ENCODE peak calls at places on chromosomes 11 and 22, in nine cellular contexts. B is HCT116, E is Panc1, V is A549, D is GM23338, X is HL-60, H is K562, A is HepG2, W is SK-N-SH. N is an unnamed sample.

GRCh38 chr11:27505781-27506180 is 788 bp downstream of the LIN7C start:
- DNase-seq in B (no peak), E (no peak), V (no peak), D (peak), X (no peak), H (no peak), A (peak), W (no peak), N (no peak)

GRCh38 chr11:129331871-129332274 is 43.8 kb upstream of the BARX2 start:
- DNase-seq in B (peak), E (peak), V (peak), D (peak), X (peak), H (peak), A (peak), W (peak), N (peak)

GRCh38 chr22:38017272-38017920 is 33.0 kb upstream of the SOX10 start:
- DNase-seq in B (no peak), E (no peak), V (no peak), D (no peak), X (peak), H (peak), A (no peak), W (no peak), N (no peak)

GRCh38 chr22:25196326-25196725 is 3.3 kb upstream of the CRYBB3 start:
- DNase-seq in B (no peak), E (no peak), V (no peak), D (no peak), X (no peak), H (no peak), A (no peak), W (no peak), N (no peak)

GRCh38 chr11:102599642-102600261 is 25.4 kb downstream of the MMP20 start:
- DNase-seq in B (peak), E (peak), V (peak), D (no peak), X (no peak), H (peak), A (peak), W (no peak), N (no peak)

GRCh38 chr11:66043008-66043906 is 5.7 kb downstream of the GAL3ST3 start:
- DNase-seq in B (no peak), E (no peak), V (no peak), D (no peak), X (no peak), H (no peak), A (no peak), W (no peak), N (no peak)

GRCh38 chr22:30250713-30251267 is 4.2 kb upstream of the LIF start:
- DNase-seq in B (no peak), E (no peak), V (peak), D (no peak), X (no peak), H (no peak), A (no peak), W (peak), N (no peak)

GRCh38 chr11:113647856-113648255 is 58.3 kb downstream of the TMPRSS5 start:
- DNase-seq in B (no peak), E (no peak), V (no peak), D (no peak), X (no peak), H (no peak), A (no peak), W (no peak), N (no peak)

GRCh38 chr11:1652778-1653540 is 23.4 kb downstream of the KRTAP5-5 start:
- DNase-seq in B (no peak), E (no peak), V (peak), D (peak), X (peak), H (peak), A (peak), W (peak), N (no peak)

GRCh38 chr11:102269927-102270326 is 47.4 kb upstream of the BIRC3 start:
- DNase-seq in B (no peak), E (no peak), V (no peak), D (no peak), X (no peak), H (no peak), A (no peak), W (no peak), N (no peak)

GRCh38 chr11:35116762-35117588 is 22.0 kb upstream of the CD44 start:
- DNase-seq in B (no peak), E (no peak), V (no peak), D (no peak), X (no peak), H (no peak), A (no peak), W (no peak), N (no peak)

GRCh38 chr11:74749127-74749964 is 697 bp downstream of the RNF169 start:
- DNase-seq in B (peak), E (no peak), V (peak), D (peak), X (peak), H (peak), A (peak), W (peak), N (no peak)

GRCh38 chr11:57778318-57779037 is 16.9 kb downstream of the CTNND1 start:
- DNase-seq in B (peak), E (peak), V (peak), D (peak), X (no peak), H (peak), A (peak), W (peak), N (no peak)

GRCh38 chr11:28699701-28700100 is 591.5 kb downstream of the METTL15 start:
- DNase-seq in B (no peak), E (no peak), V (no peak), D (no peak), X (no peak), H (no peak), A (no peak), W (no peak), N (no peak)

GRCh38 chr22:21044931-21045584 is 688 bp upstream of the LRRC74B start:
- DNase-seq in B (no peak), E (no peak), V (no peak), D (peak), X (peak), H (peak), A (no peak), W (peak), N (no peak)

GRCh38 chr22:35437038-35437437 is 37.1 kb downstream of the MCM5 start:
- DNase-seq in B (peak), E (no peak), V (peak), D (peak), X (peak), H (peak), A (no peak), W (peak), N (no peak)

GRCh38 chr22:19287889-19288288 is 3.6 kb downstream of the CLTCL1 start:
- DNase-seq in B (no peak), E (no peak), V (peak), D (no peak), X (no peak), H (no peak), A (no peak), W (no peak), N (no peak)

GRCh38 chr22:44669725-44670027 is 32.3 kb upstream of the PRR5 start:
- DNase-seq in B (no peak), E (no peak), V (peak), D (peak), X (no peak), H (peak), A (no peak), W (peak), N (no peak)

GRCh38 chr22:25849514-25849913 is 107.5 kb downstream of the MYO18B start:
- DNase-seq in B (no peak), E (no peak), V (no peak), D (no peak), X (no peak), H (no peak), A (no peak), W (no peak), N (no peak)

GRCh38 chr11:128407962-128408361 is 179.4 kb downstream of the ETS1 start:
- DNase-seq in B (no peak), E (no peak), V (no peak), D (no peak), X (no peak), H (no peak), A (no peak), W (no peak), N (no peak)

GRCh38 chr11:128453444-128454336 is 133.7 kb downstream of the ETS1 start:
- DNase-seq in B (no peak), E (peak), V (no peak), D (no peak), X (no peak), H (no peak), A (no peak), W (no peak), N (no peak)

GRCh38 chr11:80165763-80166162 is 724.9 kb upstream of the TENM4 start:
- DNase-seq in B (no peak), E (no peak), V (no peak), D (no peak), X (no peak), H (no peak), A (no peak), W (no peak), N (no peak)

GRCh38 chr11:107898270-107898669 is 30.0 kb upstream of the RAB39A start:
- DNase-seq in B (peak), E (peak), V (peak), D (peak), X (peak), H (peak), A (peak), W (peak), N (peak)

GRCh38 chr22:50264946-50265669 is 3.6 kb upstream of the MAPK12 start:
- DNase-seq in B (no peak), E (no peak), V (no peak), D (no peak), X (no peak), H (no peak), A (no peak), W (no peak), N (no peak)

GRCh38 chr22:50261615-50262459 is at the start of gene MAPK12:
- DNase-seq in B (no peak), E (no peak), V (no peak), D (peak), X (no peak), H (peak), A (no peak), W (peak), N (no peak)

GRCh38 chr22:50262460-50262911 is 1.0 kb upstream of the MAPK12 start:
- DNase-seq in B (no peak), E (no peak), V (peak), D (no peak), X (no peak), H (peak), A (peak), W (no peak), N (no peak)

GRCh38 chr22:50262973-50263617 is 1.6 kb upstream of the MAPK12 start:
- DNase-seq in B (no peak), E (no peak), V (no peak), D (no peak), X (no peak), H (no peak), A (no peak), W (peak), N (no peak)

GRCh38 chr22:50264104-50264745 is 2.7 kb upstream of the MAPK12 start:
- DNase-seq in B (no peak), E (no peak), V (no peak), D (no peak), X (no peak), H (no peak), A (no peak), W (no peak), N (no peak)
- TF ChIP-seq REST in B (no peak), E (no peak), V (no peak), D (no peak), X (no peak), H (no peak), A (no peak), W (no peak), N (no peak)

GRCh38 chr11:119751281-119752060 is 22.5 kb upstream of the NECTIN1 start:
- DNase-seq in B (no peak), E (no peak), V (no peak), D (no peak), X (peak), H (no peak), A (no peak), W (no peak), N (peak)

GRCh38 chr11:119750056-119750455 is 21.1 kb upstream of the NECTIN1 start:
- DNase-seq in B (no peak), E (no peak), V (no peak), D (no peak), X (no peak), H (no peak), A (no peak), W (no peak), N (no peak)

GRCh38 chr11:119747868-119748660 is 19.1 kb upstream of the NECTIN1 start:
- DNase-seq in B (no peak), E (no peak), V (no peak), D (no peak), X (no peak), H (no peak), A (no peak), W (no peak), N (no peak)

GRCh38 chr11:119745776-119746535 is 17.0 kb upstream of the NECTIN1 start:
- DNase-seq in B (no peak), E (no peak), V (no peak), D (no peak), X (no peak), H (no peak), A (no peak), W (no peak), N (no peak)

DNA sequence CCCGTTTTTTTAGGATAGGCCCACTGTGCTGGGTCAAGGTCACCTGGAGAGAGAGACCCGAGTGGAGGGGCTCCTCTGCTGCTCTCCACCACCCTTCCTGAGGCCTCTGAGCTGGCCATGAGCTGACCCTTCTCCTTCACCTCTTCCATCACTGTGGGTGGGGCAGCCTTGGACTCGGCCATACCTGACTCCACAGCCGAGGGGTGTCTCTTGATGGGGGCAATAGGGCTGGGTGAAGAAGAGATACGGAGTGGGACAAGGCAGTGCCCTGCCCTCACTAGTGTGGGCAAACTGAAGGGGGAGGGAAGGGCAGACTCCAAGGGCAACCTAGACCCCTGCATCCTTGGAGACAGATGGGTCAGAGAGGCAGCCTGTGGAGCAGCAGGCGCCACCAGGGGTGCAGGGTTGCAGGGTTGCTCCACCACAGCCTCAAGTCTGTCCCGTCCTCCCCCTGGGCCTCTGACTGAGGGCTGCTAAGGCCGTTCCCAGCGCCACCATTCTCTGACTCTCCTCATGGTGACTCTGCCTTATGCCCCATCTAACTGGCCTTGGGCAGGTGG is 20.1 kb upstream of the NECTIN1 start:
- DNase-seq in B (no peak), E (no peak), V (no peak), D (no peak), X (no peak), H (no peak), A (no peak), W (no peak), N (no peak)
- TF ChIP-seq REST in B (no peak), E (no peak), V (no peak), D (no peak), X (no peak), H (no peak), A (no peak), W (no peak), N (no peak)

DNA sequence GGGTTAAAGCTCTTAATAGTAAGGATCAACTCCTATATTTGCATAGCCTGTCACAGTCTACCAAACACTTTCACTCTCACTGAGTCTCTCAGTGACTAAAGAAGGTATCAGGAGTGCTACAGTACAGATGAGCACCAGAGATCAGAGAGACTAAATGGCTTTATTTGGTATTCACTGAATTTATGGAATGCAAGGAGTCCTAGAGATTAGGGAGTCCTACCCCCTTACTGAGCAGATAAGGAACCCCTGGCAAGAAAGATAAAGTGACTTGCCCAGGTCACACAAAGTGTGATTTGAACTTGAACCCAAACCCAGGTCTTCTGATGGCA is 396.4 kb upstream of the CCDC90B start:
- DNase-seq in B (no peak), E (no peak), V (no peak), D (no peak), X (no peak), H (peak), A (no peak), W (no peak), N (no peak)
- TF ChIP-seq REST in B (no peak), E (no peak), V (no peak), D (no peak), X (no peak), H (no peak), A (no peak), W (no peak), N (no peak)

GRCh38 chr11:122697636-122698167 is 42.2 kb downstream of the UBASH3B start:
- DNase-seq in B (no peak), E (no peak), V (no peak), D (no peak), X (peak), H (no peak), A (no peak), W (no peak), N (no peak)

GRCh38 chr11:122696662-122697061 is 41.1 kb downstream of the UBASH3B start:
- DNase-seq in B (no peak), E (no peak), V (no peak), D (no peak), X (peak), H (peak), A (no peak), W (no peak), N (no peak)

GRCh38 chr11:122698390-122698789 is 42.9 kb downstream of the UBASH3B start:
- DNase-seq in B (no peak), E (no peak), V (no peak), D (no peak), X (no peak), H (no peak), A (no peak), W (no peak), N (no peak)

GRCh38 chr11:122692444-122692843 is 36.9 kb downstream of the UBASH3B start:
- DNase-seq in B (no peak), E (no peak), V (no peak), D (peak), X (no peak), H (no peak), A (no peak), W (no peak), N (no peak)

GRCh38 chr11:122695076-122695620 is 39.6 kb downstream of the UBASH3B start:
- DNase-seq in B (no peak), E (no peak), V (no peak), D (no peak), X (no peak), H (no peak), A (no peak), W (no peak), N (no peak)
- TF ChIP-seq REST in B (no peak), E (no peak), V (no peak), D (no peak), X (no peak), H (no peak), A (no peak), W (no peak), N (no peak)